ENCODE peak calls at places on chromosomes 1 and 21, in four cellular contexts. G is K562, O is HepG2, E is GM12878. U is an unnamed sample.

GRCh38 chr1:30047576-30047975 is 675.8 kb downstream of the MATN1 start:
- DNase-seq in G (no peak), O (no peak), E (no peak), U (no peak)

GRCh38 chr1:209850342-209850979 is 22.7 kb downstream of the UTP25 start:
- DNase-seq in G (peak; percentile 79), O (peak; percentile 21), E (no peak), U (peak; percentile 74)

GRCh38 chr1:112507896-112508241 is 896 bp upstream of the WNT2B start:
- DNase-seq in G (peak; percentile 61), O (no peak), E (no peak), U (peak; percentile 65)

GRCh38 chr1:61641578-61642336 is 83.2 kb downstream of the TM2D1 start:
- DNase-seq in G (peak; percentile 47), O (peak; percentile 20), E (no peak), U (peak; percentile 47)

GRCh38 chr1:113388621-113389355 is 1.5 kb upstream of the MAGI3 start:
- DNase-seq in G (peak; percentile 23), O (peak; percentile 91), E (no peak), U (peak; percentile 81)

GRCh38 chr1:96473791-96474452 is 247.7 kb upstream of the PTBP2 start:
- DNase-seq in G (no peak), O (no peak), E (no peak), U (no peak)

GRCh38 chr1:161784963-161785362 is 18.8 kb downstream of the ATF6 start:
- DNase-seq in G (no peak), O (no peak), E (no peak), U (no peak)

GRCh38 chr1:103527331-103527730 is 1.8 kb downstream of the RNPC3 start:
- DNase-seq in G (no peak), O (no peak), E (no peak), U (no peak)

GRCh38 chr1:199684686-199685273 is 342.7 kb upstream of the NR5A2 start:
- DNase-seq in G (peak; percentile 45), O (peak; percentile 25), E (peak; percentile 8), U (peak; percentile 46)

GRCh38 chr21:36297938-36298572 is 21.9 kb upstream of the MORC3 start:
- DNase-seq in G (peak; percentile 50), O (peak; percentile 5), E (peak; percentile 85), U (no peak)

GRCh38 chr1:1358433-1359201 is at the start of gene MXRA8:
- DNase-seq in G (peak; percentile 96), O (peak; percentile 79), E (no peak), U (no peak)

GRCh38 chr1:22755641-22756040 is 45.0 kb downstream of the EPHB2 start:
- DNase-seq in G (no peak), O (no peak), E (no peak), U (no peak)

GRCh38 chr1:110130113-110130591 is 17.9 kb downstream of the UBL4B start:
- DNase-seq in G (peak; percentile 63), O (peak; percentile 12), E (no peak), U (no peak)

GRCh38 chr1:115063238-115063901 is 25.9 kb downstream of the TSPAN2 start:
- DNase-seq in G (no peak), O (no peak), E (no peak), U (no peak)

GRCh38 chr1:198330982-198331620 is 174.3 kb downstream of the NEK7 start:
- DNase-seq in G (no peak), O (no peak), E (no peak), U (no peak)

GRCh38 chr1:171644805-171645483 is 7.5 kb downstream of the MYOC start:
- DNase-seq in G (peak; percentile 72), O (peak; percentile 87), E (peak; percentile 49), U (peak; percentile 67)

GRCh38 chr1:23249785-23250184 is 32.5 kb upstream of the HTR1D start:
- DNase-seq in G (no peak), O (no peak), E (no peak), U (peak; percentile 33)

GRCh38 chr1:87106867-87107266 is 192.4 kb downstream of the HS2ST1 start:
- DNase-seq in G (no peak), O (no peak), E (no peak), U (no peak)

GRCh38 chr1:109880961-109881894 is 29.4 kb upstream of the CSF1 start:
- DNase-seq in G (peak; percentile 72), O (no peak), E (no peak), U (no peak)

GRCh38 chr1:155127672-155128468 is at the start of gene EFNA1:
- DNase-seq in G (peak; percentile 78), O (peak; percentile 59), E (no peak), U (peak; percentile 84)

GRCh38 chr1:66370462-66370907 is 163.5 kb upstream of the SGIP1 start:
- DNase-seq in G (no peak), O (no peak), E (no peak), U (no peak)

GRCh38 chr1:69388044-69388443 is 179.7 kb upstream of the LRRC7 start:
- DNase-seq in G (no peak), O (no peak), E (no peak), U (no peak)

GRCh38 chr1:69511426-69512192 is 56.1 kb upstream of the LRRC7 start:
- DNase-seq in G (no peak), O (no peak), E (no peak), U (no peak)

GRCh38 chr21:36471254-36471723 is 8.6 kb downstream of the CLDN14 start:
- DNase-seq in G (no peak), O (peak; percentile 40), E (peak; percentile 50), U (no peak)

DNA sequence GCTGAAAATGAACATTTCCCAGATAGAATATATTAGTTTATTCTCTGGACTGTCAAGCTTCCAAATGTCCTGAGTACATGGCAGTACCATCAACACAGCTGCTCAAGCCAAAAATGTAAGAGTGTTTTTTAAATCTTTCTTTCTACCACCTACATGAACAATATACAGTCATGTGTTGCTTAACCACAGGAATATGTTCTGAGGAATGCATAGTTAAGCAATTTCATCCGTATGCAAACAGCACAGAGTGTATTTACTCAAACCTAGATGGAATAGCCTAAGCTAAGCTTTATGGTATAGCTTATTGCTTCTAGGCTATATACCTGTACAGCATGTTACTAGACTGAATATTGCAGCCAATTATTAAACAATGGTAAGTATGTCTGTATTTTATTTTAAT is 561.9 kb upstream of the ADGRL4 start:
- DNase-seq in G (no peak), O (no peak), E (no peak), U (no peak)
- TF ChIP-seq FOXM1 in G (no peak), O (no peak), E (no peak), U (no peak)

GRCh38 chr1:27517907-27518718 is 28.1 kb upstream of the WASF2 start:
- DNase-seq in G (peak; percentile 70), O (no peak), E (no peak), U (no peak)

GRCh38 chr1:27519341-27520258 is 29.6 kb upstream of the WASF2 start:
- DNase-seq in G (no peak), O (no peak), E (no peak), U (peak; percentile 87)

GRCh38 chr1:27520651-27521050 is 30.7 kb upstream of the WASF2 start:
- DNase-seq in G (no peak), O (peak; percentile 47), E (no peak), U (no peak)

GRCh38 chr1:27517305-27517704 is 27.3 kb upstream of the WASF2 start:
- DNase-seq in G (no peak), O (no peak), E (no peak), U (no peak)

GRCh38 chr1:27518808-27519207 is 28.8 kb upstream of the WASF2 start:
- DNase-seq in G (no peak), O (no peak), E (no peak), U (no peak)
- H3K9ac ChIP-seq in G (no peak overlapping the region), O (no peak overlapping the region), E (no peak overlapping the region), U (no peak overlapping the region)

DNA sequence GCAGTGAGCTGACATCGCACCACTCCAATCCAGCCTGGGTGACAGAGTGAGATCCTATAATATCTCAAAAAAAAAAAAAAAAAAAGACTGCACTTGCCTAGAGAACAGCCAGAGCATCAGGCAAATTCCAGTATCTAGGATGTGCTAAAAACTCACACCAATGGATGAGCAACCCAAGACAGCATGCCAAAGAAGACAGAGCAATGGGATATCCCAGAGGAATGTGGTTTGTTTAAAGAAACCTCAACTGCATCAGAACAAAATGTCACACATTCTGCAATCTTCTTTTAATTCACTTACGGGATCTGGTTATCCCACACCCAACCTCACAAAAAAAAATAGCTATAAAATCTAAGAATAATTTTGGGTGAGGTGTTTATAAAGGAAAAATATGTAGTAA is 7.3 kb downstream of the KCNH1 start:
- DNase-seq in G (no peak), O (no peak), E (no peak), U (no peak)
- TF ChIP-seq FOXM1 in G (no peak), O (no peak), E (no peak), U (no peak)

GRCh38 chr1:63688302-63688701 is 85.5 kb upstream of the ROR1 start:
- DNase-seq in G (no peak), O (no peak), E (no peak), U (no peak)
- H3K9ac ChIP-seq in G (no peak overlapping the region), O (no peak overlapping the region), E (no peak overlapping the region), U (no peak overlapping the region)

GRCh38 chr1:116127123-116127847 is 16.1 kb downstream of the MAB21L3 start:
- DNase-seq in G (no peak), O (no peak), E (no peak), U (no peak)

GRCh38 chr1:116129537-116129936 is 18.3 kb downstream of the MAB21L3 start:
- DNase-seq in G (no peak), O (peak; percentile 56), E (no peak), U (no peak)

GRCh38 chr1:116127848-116128540 is 16.8 kb downstream of the MAB21L3 start:
- DNase-seq in G (no peak), O (no peak), E (no peak), U (no peak)

GRCh38 chr1:116130376-116130775 is 19.2 kb downstream of the MAB21L3 start:
- DNase-seq in G (no peak), O (no peak), E (no peak), U (no peak)

GRCh38 chr1:116128669-116129068 is 17.5 kb downstream of the MAB21L3 start:
- DNase-seq in G (no peak), O (no peak), E (no peak), U (no peak)
- TF ChIP-seq FOXM1 in G (no peak), O (no peak), E (no peak), U (no peak)

U was measured in SK-N-SH.